ENCODE peak calls at places on chromosomes 1 and 21, in five cellular contexts. One of them, this sample, is unnamed.

GRCh38 chr1:181551249-181551648 is 67.9 kb downstream of the CACNA1E start:
- DNase-seq in MG63: no peak
- DNase-seq in GM03348: no peak
- DNase-seq in A549: no peak
- DNase-seq in endothelial cell: no peak
- DNase-seq in this sample: no peak

GRCh38 chr1:243264718-243265117 is 8.9 kb downstream of the SDCCAG8 start:
- DNase-seq in MG63: no peak
- DNase-seq in endothelial cell: no peak
- DNase-seq in A549: peak
- DNase-seq in GM03348: peak
- DNase-seq in this sample: no peak

GRCh38 chr21:39121600-39122355 is 61.5 kb downstream of the PSMG1 start:
- DNase-seq in MG63: no peak
- DNase-seq in GM03348: no peak
- DNase-seq in A549: no peak
- DNase-seq in endothelial cell: no peak
- DNase-seq in this sample: no peak

GRCh38 chr1:204989266-204990058 is 53.5 kb upstream of the CNTN2 start:
- DNase-seq in endothelial cell: peak
- DNase-seq in GM03348: peak
- DNase-seq in MG63: peak
- DNase-seq in A549: peak
- DNase-seq in this sample: peak

GRCh38 chr1:39128959-39129358 is 75.5 kb upstream of the MACF1 start:
- DNase-seq in MG63: no peak
- DNase-seq in A549: no peak
- DNase-seq in endothelial cell: no peak
- DNase-seq in GM03348: no peak
- DNase-seq in this sample: no peak

GRCh38 chr1:6913086-6913485 is 127.8 kb downstream of the CAMTA1 start:
- DNase-seq in GM03348: no peak
- DNase-seq in endothelial cell: no peak
- DNase-seq in A549: no peak
- DNase-seq in MG63: no peak
- DNase-seq in this sample: no peak

GRCh38 chr1:205543351-205544305 is 39.2 kb downstream of the CDK18 start:
- DNase-seq in endothelial cell: peak
- DNase-seq in MG63: peak
- DNase-seq in A549: peak
- DNase-seq in GM03348: peak
- DNase-seq in this sample: peak

GRCh38 chr1:1540015-1540816 is at the start of gene TMEM240:
- DNase-seq in endothelial cell: peak
- DNase-seq in A549: no peak
- DNase-seq in GM03348: peak
- DNase-seq in MG63: no peak
- DNase-seq in this sample: no peak

GRCh38 chr1:198929961-198930599 is 291.2 kb downstream of the PTPRC start:
- DNase-seq in endothelial cell: no peak
- DNase-seq in MG63: no peak
- DNase-seq in GM03348: no peak
- DNase-seq in A549: peak
- DNase-seq in this sample: no peak

GRCh38 chr1:53733975-53734649 is 4.9 kb downstream of the GLIS1 start:
- DNase-seq in GM03348: no peak
- DNase-seq in endothelial cell: no peak
- DNase-seq in MG63: no peak
- DNase-seq in A549: no peak
- DNase-seq in this sample: no peak

GRCh38 chr1:1603671-1604373 is 3.9 kb upstream of the FNDC10 start:
- DNase-seq in GM03348: no peak
- DNase-seq in endothelial cell: peak
- DNase-seq in A549: no peak
- DNase-seq in MG63: no peak
- DNase-seq in this sample: no peak

GRCh38 chr1:68232354-68233148 is at the start of gene WLS:
- DNase-seq in A549: peak
- DNase-seq in endothelial cell: peak
- DNase-seq in GM03348: peak
- DNase-seq in MG63: peak
- DNase-seq in this sample: no peak

GRCh38 chr1:212561501-212561931 is 47.0 kb upstream of the ATF3 start:
- DNase-seq in MG63: peak
- DNase-seq in endothelial cell: no peak
- DNase-seq in GM03348: peak
- DNase-seq in A549: peak
- DNase-seq in this sample: no peak

GRCh38 chr1:72282271-72282656 is at the start of gene NEGR1:
- DNase-seq in MG63: peak
- DNase-seq in A549: no peak
- DNase-seq in GM03348: peak
- DNase-seq in endothelial cell: peak
- DNase-seq in this sample: no peak

GRCh38 chr1:156428772-156429288 is 59.8 kb downstream of the RHBG start:
- DNase-seq in A549: no peak
- DNase-seq in MG63: no peak
- DNase-seq in endothelial cell: no peak
- DNase-seq in GM03348: no peak
- DNase-seq in this sample: no peak

GRCh38 chr1:29524285-29525065 is 288.2 kb downstream of the PTPRU start:
- DNase-seq in MG63: no peak
- DNase-seq in endothelial cell: no peak
- DNase-seq in A549: no peak
- DNase-seq in GM03348: no peak
- DNase-seq in this sample: no peak

GRCh38 chr1:73948021-73948420 is 250.0 kb downstream of the LRRIQ3 start:
- DNase-seq in A549: no peak
- DNase-seq in MG63: no peak
- DNase-seq in GM03348: no peak
- DNase-seq in endothelial cell: no peak
- DNase-seq in this sample: no peak

This sample was measured in K562.